ENCODE peak calls at places on chromosome 18, in seven cellular contexts. One of them, this sample, is unnamed.

GRCh38 chr18:13387856-13388548 is 169.4 kb downstream of the LDLRAD4 start:
- DNase-seq in neural progenitor cell: no peak
- DNase-seq in BE2C: no peak
- DNase-seq in cardiac fibroblast: no peak
- DNase-seq in suprapubic skin: peak
- DNase-seq in CD8-positive, alpha-beta T cell: peak
- DNase-seq in fibroblast of lung: no peak
- DNase-seq in this sample: no peak

GRCh38 chr18:42155024-42155423 is 200.0 kb downstream of the PIK3C3 start:
- DNase-seq in cardiac fibroblast: no peak
- DNase-seq in suprapubic skin: no peak
- DNase-seq in neural progenitor cell: peak
- DNase-seq in BE2C: peak
- DNase-seq in fibroblast of lung: no peak
- DNase-seq in CD8-positive, alpha-beta T cell: no peak
- DNase-seq in this sample: no peak

GRCh38 chr18:60411715-60412114 is 39.1 kb upstream of the MC4R start:
- DNase-seq in cardiac fibroblast: no peak
- DNase-seq in BE2C: peak
- DNase-seq in neural progenitor cell: peak
- DNase-seq in CD8-positive, alpha-beta T cell: no peak
- DNase-seq in fibroblast of lung: no peak
- DNase-seq in suprapubic skin: no peak
- DNase-seq in this sample: peak

GRCh38 chr18:13264091-13264777 is 45.7 kb downstream of the LDLRAD4 start:
- DNase-seq in CD8-positive, alpha-beta T cell: peak
- DNase-seq in suprapubic skin: no peak
- DNase-seq in neural progenitor cell: no peak
- DNase-seq in cardiac fibroblast: no peak
- DNase-seq in BE2C: peak
- DNase-seq in fibroblast of lung: peak
- DNase-seq in this sample: no peak

GRCh38 chr18:29147944-29148343 is 971.0 kb upstream of the CDH2 start:
- DNase-seq in fibroblast of lung: peak
- DNase-seq in cardiac fibroblast: peak
- DNase-seq in suprapubic skin: no peak
- DNase-seq in neural progenitor cell: peak
- DNase-seq in BE2C: peak
- DNase-seq in CD8-positive, alpha-beta T cell: no peak
- DNase-seq in this sample: no peak

GRCh38 chr18:65983750-65984149 is 232.9 kb downstream of the CDH7 start:
- DNase-seq in cardiac fibroblast: no peak
- DNase-seq in suprapubic skin: no peak
- DNase-seq in neural progenitor cell: peak
- DNase-seq in BE2C: no peak
- DNase-seq in fibroblast of lung: no peak
- DNase-seq in CD8-positive, alpha-beta T cell: no peak
- DNase-seq in this sample: no peak

GRCh38 chr18:66495844-66496243 is 108.0 kb downstream of the CDH19 start:
- DNase-seq in CD8-positive, alpha-beta T cell: no peak
- DNase-seq in neural progenitor cell: peak
- DNase-seq in fibroblast of lung: peak
- DNase-seq in suprapubic skin: no peak
- DNase-seq in BE2C: peak
- DNase-seq in cardiac fibroblast: peak
- DNase-seq in this sample: peak

GRCh38 chr18:48328473-48329205 is 80.5 kb downstream of the ZBTB7C start:
- DNase-seq in suprapubic skin: no peak
- DNase-seq in BE2C: no peak
- DNase-seq in fibroblast of lung: peak
- DNase-seq in cardiac fibroblast: peak
- DNase-seq in neural progenitor cell: no peak
- DNase-seq in CD8-positive, alpha-beta T cell: no peak
- DNase-seq in this sample: no peak

GRCh38 chr18:34639662-34640061 is 70.4 kb upstream of the DTNA start:
- DNase-seq in suprapubic skin: no peak
- DNase-seq in neural progenitor cell: no peak
- DNase-seq in CD8-positive, alpha-beta T cell: no peak
- DNase-seq in BE2C: no peak
- DNase-seq in fibroblast of lung: no peak
- DNase-seq in cardiac fibroblast: no peak
- DNase-seq in this sample: no peak

GRCh38 chr18:61580061-61580460 is 246.8 kb downstream of the CDH20 start:
- DNase-seq in suprapubic skin: no peak
- DNase-seq in fibroblast of lung: no peak
- DNase-seq in cardiac fibroblast: peak
- DNase-seq in BE2C: no peak
- DNase-seq in neural progenitor cell: no peak
- DNase-seq in CD8-positive, alpha-beta T cell: no peak
- DNase-seq in this sample: no peak

GRCh38 chr18:61581578-61582204 is 248.5 kb downstream of the CDH20 start:
- DNase-seq in fibroblast of lung: peak
- DNase-seq in neural progenitor cell: peak
- DNase-seq in cardiac fibroblast: peak
- DNase-seq in BE2C: peak
- DNase-seq in suprapubic skin: peak
- DNase-seq in CD8-positive, alpha-beta T cell: peak
- DNase-seq in this sample: peak

GRCh38 chr18:61583548-61583947 is 250.3 kb downstream of the CDH20 start:
- DNase-seq in CD8-positive, alpha-beta T cell: no peak
- DNase-seq in suprapubic skin: no peak
- DNase-seq in cardiac fibroblast: no peak
- DNase-seq in neural progenitor cell: no peak
- DNase-seq in fibroblast of lung: no peak
- DNase-seq in BE2C: no peak
- DNase-seq in this sample: no peak

GRCh38 chr18:61579581-61579980 is 246.4 kb downstream of the CDH20 start:
- DNase-seq in neural progenitor cell: no peak
- DNase-seq in fibroblast of lung: no peak
- DNase-seq in BE2C: no peak
- DNase-seq in CD8-positive, alpha-beta T cell: no peak
- DNase-seq in suprapubic skin: no peak
- DNase-seq in cardiac fibroblast: no peak
- DNase-seq in this sample: no peak

GRCh38 chr18:61582205-61582710 is 249.0 kb downstream of the CDH20 start:
- DNase-seq in cardiac fibroblast: no peak
- DNase-seq in BE2C: no peak
- DNase-seq in CD8-positive, alpha-beta T cell: no peak
- DNase-seq in fibroblast of lung: no peak
- DNase-seq in suprapubic skin: no peak
- DNase-seq in neural progenitor cell: no peak
- DNase-seq in this sample: no peak
- TF ChIP-seq CTCF in cardiac fibroblast: no peak
- TF ChIP-seq CTCF in BE2C: no peak
- TF ChIP-seq CTCF in CD8-positive, alpha-beta T cell: peak
- TF ChIP-seq CTCF in fibroblast of lung: no peak
- TF ChIP-seq CTCF in suprapubic skin: no peak
- TF ChIP-seq CTCF in neural progenitor cell: no peak
- TF ChIP-seq CTCF in this sample: no peak

GRCh38 chr18:58102020-58102419 is 58.0 kb downstream of the NEDD4L start:
- DNase-seq in neural progenitor cell: no peak
- DNase-seq in fibroblast of lung: no peak
- DNase-seq in CD8-positive, alpha-beta T cell: no peak
- DNase-seq in BE2C: no peak
- DNase-seq in cardiac fibroblast: no peak
- DNase-seq in suprapubic skin: no peak
- DNase-seq in this sample: no peak

GRCh38 chr18:58105206-58105907 is 61.3 kb downstream of the NEDD4L start:
- DNase-seq in fibroblast of lung: peak
- DNase-seq in cardiac fibroblast: no peak
- DNase-seq in CD8-positive, alpha-beta T cell: no peak
- DNase-seq in suprapubic skin: no peak
- DNase-seq in neural progenitor cell: no peak
- DNase-seq in BE2C: peak
- DNase-seq in this sample: no peak

GRCh38 chr18:58102875-58103274 is 58.8 kb downstream of the NEDD4L start:
- DNase-seq in CD8-positive, alpha-beta T cell: no peak
- DNase-seq in BE2C: no peak
- DNase-seq in neural progenitor cell: no peak
- DNase-seq in fibroblast of lung: no peak
- DNase-seq in cardiac fibroblast: no peak
- DNase-seq in suprapubic skin: no peak
- DNase-seq in this sample: no peak

GRCh38 chr18:58104071-58104470 is 60.0 kb downstream of the NEDD4L start:
- DNase-seq in cardiac fibroblast: no peak
- DNase-seq in CD8-positive, alpha-beta T cell: no peak
- DNase-seq in BE2C: no peak
- DNase-seq in suprapubic skin: no peak
- DNase-seq in fibroblast of lung: peak
- DNase-seq in neural progenitor cell: no peak
- DNase-seq in this sample: no peak

DNA sequence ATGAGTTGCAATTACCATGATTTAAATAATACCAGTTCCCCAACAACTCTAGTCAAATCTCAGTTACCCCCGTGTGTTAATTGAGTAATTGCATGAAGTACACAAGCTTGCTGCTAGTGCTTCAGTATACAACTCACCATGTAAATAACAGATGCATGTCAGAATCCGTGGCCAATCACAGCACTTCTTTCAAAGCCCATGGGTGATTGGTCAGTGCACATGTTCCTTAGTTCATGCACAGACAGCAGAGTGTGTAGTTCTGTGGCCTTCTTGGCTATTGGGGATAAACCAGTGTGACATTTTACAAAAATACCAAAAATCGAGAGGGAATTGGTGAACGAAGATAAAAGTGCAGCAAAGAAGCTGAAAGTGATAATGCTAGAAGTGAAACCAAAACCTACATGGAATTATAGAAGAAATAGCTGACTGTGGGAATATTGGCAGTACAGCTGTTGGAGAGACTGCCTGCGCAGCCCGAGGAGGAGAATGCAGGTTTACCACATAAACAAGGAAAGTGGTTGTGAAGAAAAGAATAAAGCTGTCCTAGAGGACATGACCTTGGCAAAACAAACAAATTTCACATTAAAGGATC is 59.4 kb downstream of the NEDD4L start:
- DNase-seq in neural progenitor cell: no peak
- DNase-seq in suprapubic skin: no peak
- DNase-seq in fibroblast of lung: peak
- DNase-seq in BE2C: no peak
- DNase-seq in cardiac fibroblast: peak
- DNase-seq in CD8-positive, alpha-beta T cell: no peak
- DNase-seq in this sample: no peak
- H3K4me3 ChIP-seq in neural progenitor cell: no peak
- H3K4me3 ChIP-seq in suprapubic skin: no peak
- H3K4me3 ChIP-seq in fibroblast of lung: no peak
- H3K4me3 ChIP-seq in BE2C: no peak
- H3K4me3 ChIP-seq in cardiac fibroblast: no peak
- H3K4me3 ChIP-seq in CD8-positive, alpha-beta T cell: no peak
- H3K4me3 ChIP-seq in this sample: no peak

GRCh38 chr18:6816154-6816553 is 86.6 kb downstream of the ARHGAP28 start:
- DNase-seq in neural progenitor cell: no peak
- DNase-seq in cardiac fibroblast: no peak
- DNase-seq in BE2C: no peak
- DNase-seq in suprapubic skin: no peak
- DNase-seq in fibroblast of lung: peak
- DNase-seq in CD8-positive, alpha-beta T cell: no peak
- DNase-seq in this sample: no peak

GRCh38 chr18:6821346-6821745 is 91.8 kb downstream of the ARHGAP28 start:
- DNase-seq in neural progenitor cell: no peak
- DNase-seq in suprapubic skin: no peak
- DNase-seq in CD8-positive, alpha-beta T cell: no peak
- DNase-seq in fibroblast of lung: peak
- DNase-seq in cardiac fibroblast: no peak
- DNase-seq in BE2C: no peak
- DNase-seq in this sample: no peak

GRCh38 chr18:6819332-6819731 is 89.8 kb downstream of the ARHGAP28 start:
- DNase-seq in fibroblast of lung: no peak
- DNase-seq in suprapubic skin: no peak
- DNase-seq in BE2C: no peak
- DNase-seq in CD8-positive, alpha-beta T cell: no peak
- DNase-seq in neural progenitor cell: no peak
- DNase-seq in cardiac fibroblast: no peak
- DNase-seq in this sample: no peak

DNA sequence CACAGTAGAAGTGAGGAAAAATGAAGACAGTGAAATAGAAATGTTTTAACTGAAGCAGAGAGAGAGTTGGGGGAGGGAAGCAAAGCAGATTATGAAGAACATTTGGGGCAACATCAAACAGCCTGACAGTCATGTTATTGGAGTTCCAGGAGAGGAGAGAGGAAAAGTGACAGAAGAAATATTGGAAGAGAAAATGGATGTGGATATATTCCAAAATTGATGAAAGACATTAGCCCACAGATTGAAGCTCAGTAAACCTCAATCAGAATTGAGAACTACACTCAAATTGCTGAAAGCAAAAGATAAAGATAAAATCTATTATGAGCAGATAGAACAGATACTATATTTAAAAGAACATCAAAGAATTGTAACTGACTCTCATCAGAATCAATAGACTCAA is 90.8 kb downstream of the ARHGAP28 start:
- DNase-seq in BE2C: no peak
- DNase-seq in fibroblast of lung: no peak
- DNase-seq in CD8-positive, alpha-beta T cell: no peak
- DNase-seq in cardiac fibroblast: no peak
- DNase-seq in suprapubic skin: no peak
- DNase-seq in neural progenitor cell: no peak
- DNase-seq in this sample: no peak
- TF ChIP-seq CTCF in BE2C: no peak
- TF ChIP-seq CTCF in fibroblast of lung: no peak
- TF ChIP-seq CTCF in CD8-positive, alpha-beta T cell: no peak
- TF ChIP-seq CTCF in cardiac fibroblast: no peak
- TF ChIP-seq CTCF in suprapubic skin: no peak
- TF ChIP-seq CTCF in neural progenitor cell: no peak
- TF ChIP-seq CTCF in this sample: no peak

GRCh38 chr18:45357681-45358470 is 257.4 kb upstream of the SLC14A2 start:
- DNase-seq in neural progenitor cell: no peak
- DNase-seq in cardiac fibroblast: no peak
- DNase-seq in suprapubic skin: no peak
- DNase-seq in fibroblast of lung: no peak
- DNase-seq in CD8-positive, alpha-beta T cell: no peak
- DNase-seq in BE2C: no peak
- DNase-seq in this sample: no peak

GRCh38 chr18:45355944-45356520 is 259.2 kb upstream of the SLC14A2 start:
- DNase-seq in fibroblast of lung: no peak
- DNase-seq in BE2C: no peak
- DNase-seq in CD8-positive, alpha-beta T cell: no peak
- DNase-seq in neural progenitor cell: no peak
- DNase-seq in suprapubic skin: no peak
- DNase-seq in cardiac fibroblast: no peak
- DNase-seq in this sample: peak

GRCh38 chr18:45352874-45353273 is 262.4 kb upstream of the SLC14A2 start:
- DNase-seq in BE2C: no peak
- DNase-seq in neural progenitor cell: no peak
- DNase-seq in suprapubic skin: no peak
- DNase-seq in fibroblast of lung: no peak
- DNase-seq in CD8-positive, alpha-beta T cell: no peak
- DNase-seq in cardiac fibroblast: no peak
- DNase-seq in this sample: no peak

GRCh38 chr18:45349447-45349846 is 265.8 kb upstream of the SLC14A2 start:
- DNase-seq in fibroblast of lung: no peak
- DNase-seq in CD8-positive, alpha-beta T cell: no peak
- DNase-seq in neural progenitor cell: no peak
- DNase-seq in cardiac fibroblast: no peak
- DNase-seq in suprapubic skin: no peak
- DNase-seq in BE2C: no peak
- DNase-seq in this sample: no peak

DNA sequence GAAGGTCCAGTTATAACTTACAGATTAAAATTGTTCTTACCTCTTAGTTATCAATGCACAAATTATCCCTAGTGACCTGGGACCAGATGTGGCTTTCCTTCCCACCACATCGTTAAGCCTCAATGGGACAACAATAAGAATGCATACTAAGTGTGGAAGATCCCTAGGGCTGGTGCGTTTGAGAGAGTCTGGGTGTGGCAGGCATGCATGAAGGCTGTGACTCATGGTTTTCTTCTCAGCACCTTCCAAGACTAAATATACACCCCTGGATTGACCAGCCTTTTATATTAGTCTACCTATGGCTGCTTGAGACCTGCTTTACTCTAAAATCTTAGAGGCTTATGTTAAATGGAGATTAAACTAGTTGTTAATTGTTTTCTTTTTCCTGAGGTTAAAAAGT is 261.7 kb upstream of the SLC14A2 start:
- DNase-seq in suprapubic skin: no peak
- DNase-seq in neural progenitor cell: no peak
- DNase-seq in BE2C: no peak
- DNase-seq in fibroblast of lung: no peak
- DNase-seq in cardiac fibroblast: no peak
- DNase-seq in CD8-positive, alpha-beta T cell: no peak
- DNase-seq in this sample: no peak
- H3K4me3 ChIP-seq in suprapubic skin: no peak
- H3K4me3 ChIP-seq in neural progenitor cell: no peak
- H3K4me3 ChIP-seq in BE2C: no peak
- H3K4me3 ChIP-seq in fibroblast of lung: no peak
- H3K4me3 ChIP-seq in cardiac fibroblast: no peak
- H3K4me3 ChIP-seq in CD8-positive, alpha-beta T cell: no peak
- H3K4me3 ChIP-seq in this sample: no peak